ENCODE peak calls at places on chromosomes 16 and 17, in four cellular contexts. H is aorta, L is thoracic aorta, B is upper lobe of right lung. X is an unnamed sample.

GRCh38 chr16:80663078-80663477 is 122.3 kb downstream of the DYNLRB2 start:
- DNase-seq in L (no peak), H (no peak), B (no peak), X (no peak)

GRCh38 chr17:35894206-35894605 is 14.0 kb upstream of the CCL5 start:
- DNase-seq in B (no peak), H (no peak), L (no peak), X (no peak)

GRCh38 chr17:34997355-34997862 is 17.1 kb downstream of the LIG3 start:
- DNase-seq in B (no peak), L (no peak), H (no peak), X (peak; percentile 63)

GRCh38 chr16:20598832-20599469 is 22.8 kb upstream of the ACSM2B start:
- DNase-seq in B (no peak), H (no peak), L (no peak), X (no peak)

GRCh38 chr17:82845163-82845807 is 5.5 kb upstream of the ZNF750 start:
- DNase-seq in H (peak; percentile 77), B (no peak), L (no peak), X (no peak)

GRCh38 chr16:85458952-85459351 is 154.2 kb upstream of the GSE1 start:
- DNase-seq in B (no peak), H (no peak), L (no peak), X (peak; percentile 82)

GRCh38 chr17:39164675-39165143 is 1.3 kb downstream of the ARL5C start:
- DNase-seq in H (peak; percentile 96), L (peak; percentile 81), B (peak; percentile 90), X (peak; percentile 82)

GRCh38 chr17:65855245-65855644 is 293.8 kb upstream of the AXIN2 start:
- DNase-seq in H (no peak), B (no peak), L (no peak), X (no peak)

GRCh38 chr17:64412944-64413381 is 22.3 kb upstream of the PECAM1 start:
- DNase-seq in H (no peak), L (no peak), B (no peak), X (no peak)

GRCh38 chr16:81517630-81518438 is 73.2 kb downstream of the CMIP start:
- DNase-seq in B (no peak), H (no peak), L (no peak), X (peak; percentile 43)

GRCh38 chr17:13437966-13438779 is 163.6 kb downstream of the HS3ST3A1 start:
- DNase-seq in H (no peak), L (no peak), B (no peak), X (no peak)

GRCh38 chr17:42027961-42028790 is 8.3 kb downstream of the NKIRAS2 start:
- DNase-seq in H (no peak), B (no peak), L (no peak), X (no peak)

GRCh38 chr17:42459256-42459982 is 741 bp downstream of the ATP6V0A1 start:
- DNase-seq in H (peak; percentile 84), L (no peak), B (peak; percentile 72), X (peak; percentile 56)

GRCh38 chr17:59038734-59039133 is 67.9 kb downstream of the TRIM37 start:
- DNase-seq in H (no peak), L (no peak), B (no peak), X (no peak)

GRCh38 chr17:1229354-1229890 is 40.8 kb upstream of the BHLHA9 start:
- DNase-seq in L (no peak), H (peak; percentile 89), B (peak; percentile 93), X (no peak)

GRCh38 chr16:28218109-28218508 is 6.3 kb upstream of the XPO6 start:
- DNase-seq in B (no peak), L (no peak), H (no peak), X (no peak)

GRCh38 chr17:72609501-72609900 is 483.0 kb downstream of the SLC39A11 start:
- DNase-seq in B (no peak), L (no peak), H (no peak), X (no peak)

GRCh38 chr17:19897108-19897854 is 29.5 kb upstream of the ULK2 start:
- DNase-seq in B (no peak), L (no peak), H (no peak), X (peak; percentile 45)

GRCh38 chr16:64615647-64616280 is 506.1 kb downstream of the CDH11 start:
- DNase-seq in B (peak; percentile 59), L (no peak), H (no peak), X (no peak)

GRCh38 chr17:43365356-43365755 is 33.4 kb upstream of the ARL4D start:
- DNase-seq in L (no peak), H (no peak), B (no peak), X (no peak)

GRCh38 chr17:61770752-61771533 is 92.4 kb downstream of the BRIP1 start:
- DNase-seq in B (no peak), H (no peak), L (no peak), X (no peak)

GRCh38 chr16:50575743-50576142 is 27.5 kb downstream of the NKD1 start:
- DNase-seq in L (no peak), B (no peak), H (peak; percentile 21), X (no peak)

GRCh38 chr16:16067127-16067526 is 117.7 kb downstream of the ABCC1 start:
- DNase-seq in H (peak; percentile 88), L (peak; percentile 40), B (no peak), X (no peak)

GRCh38 chr16:13244770-13245169 is 343.4 kb downstream of the SHISA9 start:
- DNase-seq in H (no peak), B (no peak), L (no peak), X (no peak)

GRCh38 chr17:32349503-32349853 is 479 bp upstream of the ZNF207 start:
- DNase-seq in B (no peak), H (no peak), L (no peak), X (no peak)

GRCh38 chr17:82126479-82127314 is 28.7 kb upstream of the FASN start:
- DNase-seq in H (no peak), B (no peak), L (no peak), X (no peak)

GRCh38 chr17:52027081-52027480 is 131.4 kb downstream of the CA10 start:
- DNase-seq in L (no peak), H (no peak), B (no peak), X (no peak)

GRCh38 chr16:70267516-70267915 is 15.8 kb upstream of the EXOSC6 start:
- DNase-seq in H (no peak), B (peak; percentile 46), L (no peak), X (no peak)

DNA sequence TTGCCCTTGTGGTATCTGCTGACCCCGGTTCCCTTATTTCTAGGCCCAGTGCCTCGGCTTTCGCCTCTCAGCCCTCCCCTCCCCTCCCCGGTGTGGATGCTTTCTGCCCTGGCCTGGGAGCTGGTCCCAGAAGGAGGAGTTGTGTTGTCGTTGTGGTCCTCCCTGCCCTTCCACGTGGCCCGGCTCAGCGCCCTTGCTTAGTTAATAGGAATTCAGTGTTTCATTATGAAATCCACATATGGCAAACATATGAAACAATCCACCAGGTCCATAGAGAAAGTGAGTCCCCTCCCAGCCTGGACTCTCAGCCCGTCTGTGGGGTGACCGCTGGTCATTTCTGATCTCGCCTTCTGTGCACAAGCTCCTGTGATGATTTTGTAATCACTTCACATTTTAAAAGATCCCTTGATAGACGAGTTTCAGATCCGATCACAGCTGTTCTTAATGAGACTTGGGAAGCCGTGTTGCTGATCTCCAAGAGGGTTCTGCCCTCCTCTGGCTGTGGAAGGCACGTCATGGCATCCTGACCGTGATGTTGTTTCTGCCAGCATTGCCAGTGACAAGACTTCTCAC is 112.1 kb downstream of the BANP start:
- DNase-seq in H (peak; percentile 82), L (no peak), B (no peak), X (no peak)
- H3K4me1 ChIP-seq in H (no peaks in the 10 kb centered on the region), L (peaks cover 28% of the 10 kb centered on the region), B (peaks cover 14% of the 10 kb centered on the region), X (no peaks in the 10 kb centered on the region)

GRCh38 chr16:11348737-11349598 is 3.7 kb downstream of the RMI2 start:
- DNase-seq in B (no peak), L (no peak), H (no peak), X (no peak)
- H3K4me1 ChIP-seq in B (peaks cover 24% of the 10 kb centered on the region), L (peaks cover 18% of the 10 kb centered on the region), H (no peaks in the 10 kb centered on the region), X (peaks cover 5% of the 10 kb centered on the region)

DNA sequence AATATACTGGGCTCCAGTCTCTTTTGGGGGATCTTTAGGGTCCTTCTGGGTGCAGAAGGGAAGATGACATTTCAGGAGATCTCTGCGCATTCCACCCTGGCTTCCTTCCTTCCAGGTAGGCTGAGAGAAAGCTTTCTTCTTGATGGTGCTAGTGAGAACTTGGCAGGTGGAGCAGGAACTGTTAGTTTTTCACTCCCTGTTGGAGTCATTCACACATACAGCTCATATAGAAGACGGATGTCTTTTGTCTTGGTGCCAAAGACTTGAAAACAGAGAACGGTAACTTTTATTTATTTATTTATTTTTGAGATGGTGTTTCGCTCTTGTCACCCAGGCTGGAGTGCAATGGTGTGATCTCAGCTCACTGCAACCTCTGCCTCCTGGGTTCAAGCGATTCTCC is 43.9 kb downstream of the PITPNC1 start:
- DNase-seq in B (no peak), H (no peak), L (no peak), X (no peak)
- H3K4me1 ChIP-seq in B (peaks cover 13% of the 10 kb centered on the region), H (no peaks in the 10 kb centered on the region), L (peaks cover 7% of the 10 kb centered on the region), X (peaks cover 8% of the 10 kb centered on the region)

DNA sequence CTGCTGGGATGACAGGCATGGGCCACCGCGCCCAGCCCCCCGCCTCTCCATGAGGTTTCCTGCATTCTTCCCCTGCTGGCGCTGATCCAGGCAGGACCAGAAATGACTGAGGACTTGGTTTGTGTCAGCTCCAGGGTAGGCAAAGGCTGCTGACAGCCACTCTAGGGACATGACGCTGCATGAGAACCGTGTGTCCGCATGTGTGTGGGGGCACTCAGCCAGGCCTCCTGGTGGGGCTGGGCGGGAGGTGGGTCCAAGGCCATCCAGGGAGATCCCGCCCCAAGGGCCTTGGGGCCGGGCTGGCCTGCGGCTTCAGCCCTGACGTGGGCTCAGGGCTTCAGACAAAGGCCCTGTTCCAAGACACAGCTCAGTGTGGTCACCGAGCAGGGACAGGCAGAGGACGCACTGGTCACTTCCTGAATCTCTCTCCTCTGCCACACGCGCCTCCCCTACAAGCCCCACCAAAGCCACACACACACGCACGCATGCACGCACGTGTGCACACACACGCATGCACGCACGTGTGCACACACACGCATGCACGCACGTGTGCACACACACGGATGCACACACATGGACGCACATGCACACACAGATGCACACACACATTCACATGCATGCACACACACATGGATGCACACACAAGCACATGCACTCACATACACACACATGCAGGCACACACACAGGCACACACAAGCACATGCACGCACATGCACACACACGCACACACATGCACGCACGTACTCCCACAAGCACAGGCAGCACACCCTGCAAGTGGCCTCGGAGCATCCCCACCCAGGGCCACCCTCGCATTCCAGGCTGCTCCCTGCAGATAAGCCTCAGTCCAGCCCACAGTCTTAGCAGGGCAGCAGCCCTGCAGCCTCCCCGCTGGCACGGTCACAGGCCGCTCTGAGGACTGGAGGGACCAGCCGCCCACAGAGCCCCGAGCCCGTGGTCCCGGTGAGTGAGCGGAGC is 5.3 kb upstream of the TMEM204 start:
- DNase-seq in B (no peak), H (no peak), L (no peak), X (no peak)
- H3K4me1 ChIP-seq in B (peaks cover 48% of the 10 kb centered on the region), H (no peaks in the 10 kb centered on the region), L (peaks cover 21% of the 10 kb centered on the region), X (peaks cover 17% of the 10 kb centered on the region)

GRCh38 chr16:67961551-67961957 is 6.9 kb downstream of the SLC12A4 start:
- DNase-seq in L (no peak), H (peak; percentile 64), B (peak; percentile 82), X (peak; percentile 96)
- H3K4me1 ChIP-seq in L (peaks cover 67% of the 10 kb centered on the region), H (no peaks in the 10 kb centered on the region), B (peaks cover 77% of the 10 kb centered on the region), X (peaks cover 33% of the 10 kb centered on the region)

DNA sequence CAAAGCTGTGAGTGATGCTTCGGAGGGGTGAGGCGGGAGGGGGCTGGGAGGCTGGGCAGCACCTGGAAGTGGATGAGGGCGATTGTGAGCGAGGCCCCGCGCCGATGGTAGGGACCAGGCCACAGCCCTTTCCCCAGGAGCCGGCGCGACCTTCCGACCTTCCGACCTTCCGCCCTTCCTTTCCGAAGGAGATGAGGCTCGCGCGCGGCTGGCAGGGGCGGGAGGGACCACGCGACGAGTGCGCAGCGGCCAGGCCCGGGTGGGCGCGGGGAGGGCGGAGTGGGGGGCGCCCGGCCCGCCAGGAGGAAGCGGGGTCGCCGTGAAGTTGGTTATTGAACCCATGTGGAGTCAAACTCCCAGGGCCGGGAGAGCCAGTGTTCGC is 56.5 kb downstream of the RAP1GAP2 start:
- DNase-seq in B (no peak), L (no peak), H (no peak), X (no peak)
- H3K4me1 ChIP-seq in B (peaks cover 10% of the 10 kb centered on the region), L (peaks cover 21% of the 10 kb centered on the region), H (no peaks in the 10 kb centered on the region), X (peaks cover 4% of the 10 kb centered on the region)

X was measured in breast epithelium.